ENCODE peak calls at places on chromosomes 6 and 20, in nine cellular contexts. K is lower leg skin, O is tibial nerve, R is right lobe of liver, U is IMR-90, F is heart left ventricle, P is breast epithelium, Y is thyroid gland, M is suprapubic skin. H is an unnamed sample.

GRCh38 chr20:17995967-17996819 is 27.4 kb downstream of the MGME1 start:
- DNase-seq in M (no peak), F (no peak), Y (peak), P (no peak), O (peak), K (no peak), U (peak), R (no peak), H (no peak)

GRCh38 chr6:28709478-28710349 is 184.0 kb downstream of the GPX5 start:
- DNase-seq in O (no peak), F (no peak), U (no peak), P (no peak), Y (no peak), M (no peak), R (no peak), K (no peak), H (no peak)

GRCh38 chr6:41039060-41039998 is at the start of gene UNC5CL:
- DNase-seq in P (no peak), K (peak), O (no peak), R (peak), F (no peak), Y (peak), M (peak), U (no peak), H (no peak)

GRCh38 chr6:45148711-45149341 is 179.3 kb upstream of the RUNX2 start:
- DNase-seq in P (no peak), R (no peak), K (no peak), O (no peak), F (no peak), U (peak), Y (no peak), M (no peak), H (no peak)

GRCh38 chr6:163232015-163232523 is 182.4 kb upstream of the QKI start:
- DNase-seq in K (no peak), F (no peak), M (no peak), U (no peak), O (no peak), R (no peak), Y (no peak), P (no peak), H (no peak)

GRCh38 chr6:34610819-34611477 is 54.8 kb upstream of the SPDEF start:
- DNase-seq in F (no peak), K (no peak), O (no peak), U (peak), M (no peak), P (no peak), R (no peak), Y (no peak), H (no peak)

GRCh38 chr6:4956625-4957024 is 47.2 kb downstream of the RPP40 start:
- DNase-seq in P (no peak), F (no peak), U (no peak), R (no peak), M (no peak), O (no peak), K (no peak), Y (no peak), H (no peak)

GRCh38 chr6:72865467-72865866 is 243.6 kb downstream of the KCNQ5 start:
- DNase-seq in O (no peak), P (no peak), F (no peak), M (no peak), R (no peak), Y (no peak), K (no peak), U (peak), H (no peak)

GRCh38 chr6:47822856-47823554 is 41.2 kb downstream of the OPN5 start:
- DNase-seq in M (no peak), R (no peak), Y (no peak), O (no peak), P (no peak), K (no peak), U (no peak), F (no peak), H (no peak)

GRCh38 chr6:43806041-43806757 is 36.2 kb downstream of the VEGFA start:
- DNase-seq in M (no peak), P (no peak), K (no peak), R (peak), Y (no peak), F (no peak), U (no peak), O (no peak), H (no peak)

GRCh38 chr6:17600527-17601388 is 656 bp downstream of the FAM8A1 start:
- DNase-seq in P (no peak), U (peak), K (peak), Y (peak), R (peak), M (peak), F (peak), O (peak), H (no peak)

GRCh38 chr6:17602888-17603287 is 2.8 kb downstream of the FAM8A1 start:
- DNase-seq in P (no peak), Y (no peak), U (no peak), R (no peak), K (no peak), F (no peak), O (no peak), M (no peak), H (no peak)

GRCh38 chr6:17596085-17596484 is 4.0 kb upstream of the FAM8A1 start:
- DNase-seq in O (no peak), U (no peak), K (no peak), P (no peak), Y (no peak), R (no peak), M (no peak), F (no peak), H (no peak)

GRCh38 chr6:17601389-17601703 is 1.2 kb downstream of the FAM8A1 start:
- DNase-seq in K (no peak), M (no peak), O (no peak), P (no peak), Y (no peak), R (no peak), F (no peak), U (peak), H (no peak)

DNA sequence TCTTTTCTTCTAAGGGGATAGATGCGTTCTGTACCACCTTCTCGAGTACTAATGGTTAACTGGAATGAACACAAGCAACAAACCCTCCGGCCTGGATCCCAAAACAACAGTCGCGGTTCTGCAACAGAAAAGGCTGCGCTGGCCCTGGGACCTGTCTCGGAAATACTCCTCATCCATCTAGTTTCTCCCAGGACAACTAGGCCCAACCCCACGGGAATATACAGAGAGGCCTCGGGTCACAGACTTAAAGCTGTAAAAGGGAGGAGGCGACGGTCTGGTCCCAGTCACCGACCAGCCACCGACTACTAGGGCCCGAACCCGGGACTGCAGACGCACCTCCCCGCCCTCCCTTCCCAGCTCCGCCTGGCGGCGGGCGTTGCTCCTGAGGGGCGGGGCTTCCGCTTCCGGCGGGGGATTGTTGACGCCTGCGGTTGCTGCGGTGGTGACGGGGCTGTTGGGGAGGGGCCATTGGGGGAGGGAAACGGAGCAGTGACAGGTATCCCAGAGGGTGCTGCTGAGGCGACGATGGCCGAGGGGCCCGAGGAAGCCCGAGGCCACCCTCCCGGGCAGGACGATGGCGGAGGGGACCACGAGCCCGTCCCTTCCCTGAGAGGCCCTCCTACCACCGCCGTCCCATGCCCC is at the start of gene FAM8A1:
- DNase-seq in R (peak), O (peak), M (peak), P (peak), F (peak), K (peak), Y (peak), U (peak), H (peak)
- TF ChIP-seq POLR2A in R (peak), O (peak), M (peak), P (peak), F (peak), K (no peak), Y (peak), U (no peak), H (peak)

GRCh38 chr6:111625511-111626331 is 20.0 kb upstream of the TRAF3IP2 start:
- DNase-seq in U (peak), K (peak), M (peak), R (peak), Y (peak), P (no peak), F (peak), O (no peak), H (no peak)

GRCh38 chr6:111624391-111625098 is 18.9 kb upstream of the TRAF3IP2 start:
- DNase-seq in F (no peak), O (no peak), K (no peak), Y (no peak), R (no peak), P (no peak), M (no peak), U (peak), H (no peak)

GRCh38 chr6:111623046-111623718 is 17.5 kb upstream of the TRAF3IP2 start:
- DNase-seq in M (peak), P (no peak), O (no peak), R (no peak), Y (no peak), F (no peak), K (peak), U (no peak), H (peak)

GRCh38 chr6:111626446-111626845 is 20.8 kb upstream of the TRAF3IP2 start:
- DNase-seq in M (no peak), Y (no peak), K (peak), O (no peak), P (no peak), R (no peak), F (no peak), U (no peak), H (no peak)

DNA sequence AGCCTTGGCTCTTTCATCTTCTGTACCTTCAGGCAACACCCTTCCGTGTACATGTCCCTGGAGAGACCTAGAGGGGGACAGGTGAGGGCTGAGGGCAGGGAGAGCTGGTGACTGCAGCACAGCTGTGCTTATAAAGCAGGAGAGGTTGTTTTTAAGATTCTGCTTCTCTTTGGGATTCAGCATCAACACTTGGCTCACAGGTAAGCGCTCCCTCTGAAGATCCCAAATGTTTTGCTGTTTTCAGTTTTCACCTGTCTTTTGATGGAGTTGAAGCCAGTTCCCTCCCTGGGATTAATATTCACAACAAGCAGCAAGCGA is 19.4 kb upstream of the TRAF3IP2 start:
- DNase-seq in F (no peak), P (no peak), U (no peak), O (no peak), R (no peak), Y (no peak), K (peak), M (no peak), H (peak)
- H3K4me3 ChIP-seq in F (no peak), P (no peak), U (no peak), O (no peak), R (no peak), Y (no peak), K (no peak), M (no peak), H (no peak)

GRCh38 chr6:56756219-56756789 is 113.6 kb upstream of the DST start:
- DNase-seq in F (no peak), P (no peak), R (no peak), M (no peak), O (no peak), U (no peak), Y (no peak), K (no peak), H (no peak)

GRCh38 chr6:56758553-56758952 is 115.9 kb upstream of the DST start:
- DNase-seq in F (no peak), R (no peak), U (no peak), K (no peak), M (no peak), Y (no peak), P (no peak), O (no peak), H (no peak)

GRCh38 chr6:56756791-56757582 is 114.3 kb upstream of the DST start:
- DNase-seq in O (no peak), M (no peak), P (no peak), Y (no peak), U (peak), R (no peak), F (no peak), K (no peak), H (no peak)

GRCh38 chr6:56758120-56758519 is 115.4 kb upstream of the DST start:
- DNase-seq in K (no peak), U (no peak), F (no peak), Y (peak), R (no peak), M (no peak), O (no peak), P (no peak), H (no peak)

DNA sequence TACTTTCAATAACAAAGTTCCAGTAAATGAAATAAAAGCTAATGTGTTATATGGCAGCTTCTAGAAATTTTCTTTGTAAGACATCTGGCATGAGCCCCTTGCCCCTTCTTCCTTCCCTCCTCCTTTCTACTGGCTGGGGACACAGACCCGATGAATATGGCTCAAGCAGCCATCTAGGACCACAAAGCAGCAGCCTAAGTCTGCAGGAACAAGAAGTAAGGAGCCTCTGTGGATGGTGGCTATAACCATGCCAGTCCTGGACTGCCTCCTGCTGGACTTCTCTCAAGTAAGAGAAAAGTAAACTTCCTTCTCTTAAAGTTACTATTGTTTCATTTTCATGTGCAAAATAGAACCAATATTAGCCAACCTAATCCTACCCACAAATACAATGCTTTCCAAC is 114.9 kb upstream of the DST start:
- DNase-seq in M (no peak), K (no peak), U (peak), R (peak), P (no peak), O (no peak), Y (no peak), F (no peak), H (no peak)
- TF ChIP-seq CTCF in M (no peak), K (no peak), U (peak), R (peak), P (no peak), O (no peak), Y (no peak), F (no peak), H (no peak)

GRCh38 chr6:53651764-53652401 is 13.7 kb downstream of the KLHL31 start:
- DNase-seq in U (peak), R (peak), F (peak), O (peak), Y (peak), K (peak), M (peak), P (peak), H (no peak)
- TF ChIP-seq POLR2A in U (no peak), R (peak), F (no peak), O (no peak), Y (peak), K (no peak), M (no peak), P (no peak), H (no peak)

GRCh38 chr6:12028194-12028593 is 16.1 kb downstream of the HIVEP1 start:
- DNase-seq in U (no peak), R (no peak), P (no peak), M (no peak), F (no peak), K (no peak), Y (no peak), O (no peak), H (no peak)

GRCh38 chr6:12024715-12025434 is 12.8 kb downstream of the HIVEP1 start:
- DNase-seq in M (no peak), F (no peak), Y (no peak), O (no peak), P (no peak), R (no peak), U (peak), K (no peak), H (no peak)

GRCh38 chr6:12029979-12030737 is 18.0 kb downstream of the HIVEP1 start:
- DNase-seq in O (no peak), K (no peak), F (no peak), U (no peak), Y (no peak), R (no peak), P (no peak), M (no peak), H (no peak)

GRCh38 chr6:12026120-12026519 is 14.0 kb downstream of the HIVEP1 start:
- DNase-seq in U (no peak), O (no peak), M (no peak), Y (no peak), R (no peak), K (no peak), F (no peak), P (no peak), H (no peak)

DNA sequence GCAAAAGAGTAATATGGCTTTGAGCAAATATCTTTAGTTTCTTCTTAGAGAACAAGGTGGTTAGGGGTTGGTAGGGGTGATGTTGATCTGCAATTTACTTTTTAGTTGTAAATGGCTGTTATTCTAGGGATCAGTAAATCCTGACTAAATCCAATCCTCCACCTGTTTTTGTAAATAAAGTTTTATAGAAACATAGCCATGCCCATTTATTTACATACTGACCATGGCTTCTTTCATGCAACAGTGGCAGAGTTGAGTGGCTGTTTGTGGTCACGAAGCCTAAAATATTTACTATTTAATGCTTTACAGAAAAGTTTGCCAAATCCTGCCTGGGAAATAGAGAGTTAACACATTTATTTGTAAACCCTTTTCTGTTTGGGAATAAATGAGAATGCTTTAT is 14.7 kb downstream of the HIVEP1 start:
- DNase-seq in P (no peak), U (no peak), F (no peak), K (no peak), O (no peak), Y (no peak), M (no peak), R (no peak), H (no peak)
- H3K4me3 ChIP-seq in P (no peak), U (no peak), F (no peak), K (no peak), O (no peak), Y (no peak), M (no peak), R (no peak), H (no peak)

GRCh38 chr20:23446505-23446904 is 6.2 kb downstream of the CST11 start:
- DNase-seq in U (peak), O (peak), P (no peak), M (no peak), R (peak), Y (peak), F (peak), K (no peak), H (no peak)
- TF ChIP-seq CTCF in U (peak), O (peak), P (no peak), M (no peak), R (peak), Y (no peak), F (peak), K (no peak), H (no peak)

DNA sequence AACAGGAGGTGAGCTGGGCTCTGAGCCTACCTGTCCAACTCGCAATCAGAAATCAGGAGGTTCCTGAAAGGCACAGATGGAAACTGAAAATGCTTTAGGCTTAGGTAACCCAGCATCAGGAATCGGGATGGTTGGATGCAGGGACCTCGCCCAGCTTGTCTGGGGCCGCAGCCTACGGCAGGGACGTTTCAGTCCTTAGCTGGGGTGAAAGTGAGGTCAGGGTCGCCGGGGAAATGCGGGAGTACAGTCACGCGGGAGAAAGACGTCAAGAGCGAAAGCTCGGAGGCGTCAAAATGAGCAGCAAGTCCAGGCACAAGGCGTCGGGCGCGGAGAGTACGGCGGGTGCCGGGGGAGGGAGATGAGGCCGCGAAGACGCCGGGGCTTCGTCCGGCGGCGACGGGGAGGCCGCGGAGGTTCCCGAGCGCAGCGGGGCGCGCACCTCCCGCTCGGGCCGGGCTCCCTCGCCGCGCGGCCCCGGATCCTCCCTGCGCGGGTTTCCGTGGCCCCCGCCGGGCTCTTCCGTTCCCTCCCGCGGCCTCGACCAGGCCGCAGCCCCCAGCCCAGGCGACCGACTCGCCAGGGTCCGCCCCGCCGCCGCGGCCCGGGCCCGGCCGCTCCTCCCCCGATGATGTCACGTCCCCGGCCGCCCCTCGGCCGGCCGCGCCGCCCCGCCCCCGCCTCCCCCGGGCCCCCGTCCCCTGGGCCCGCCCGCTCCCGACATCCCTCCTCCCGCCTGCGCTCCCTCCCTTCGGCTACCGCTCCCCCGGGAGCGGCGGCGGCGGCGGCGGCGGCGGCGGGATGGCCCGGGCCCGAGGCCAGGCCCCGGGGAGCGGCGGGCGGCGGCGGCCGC is at the start of gene EBF4:
- DNase-seq in F (peak), K (peak), R (peak), M (peak), P (peak), Y (peak), U (no peak), O (peak), H (no peak)
- TF ChIP-seq POLR2A in F (peak), K (no peak), R (no peak), M (no peak), P (no peak), Y (peak), U (no peak), O (peak), H (peak)

DNA sequence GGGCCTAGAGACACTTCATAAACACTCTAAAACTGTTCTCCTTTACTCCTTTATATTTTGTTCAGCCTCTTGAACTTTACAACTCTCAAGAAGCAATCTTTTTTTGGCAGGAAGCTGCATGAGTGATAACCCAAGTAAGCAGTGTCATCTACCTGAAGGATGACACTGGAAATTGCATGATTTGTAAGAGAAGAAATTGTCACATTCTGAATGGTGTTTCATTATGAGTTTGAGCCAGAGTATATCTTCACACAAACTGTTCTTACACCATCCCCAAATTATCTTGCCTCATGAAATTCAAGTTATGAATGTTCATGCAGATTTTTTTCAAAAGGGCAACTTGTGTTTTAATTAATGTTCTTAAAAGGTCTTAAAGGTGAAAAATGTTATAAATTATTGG is 799.3 kb downstream of the TBC1D32 start:
- DNase-seq in R (no peak), M (no peak), U (no peak), F (no peak), Y (no peak), O (no peak), P (no peak), K (no peak), H (no peak)
- H3K4me3 ChIP-seq in R (no peak), M (no peak), U (no peak), F (no peak), Y (no peak), O (no peak), P (no peak), K (no peak), H (no peak)